ENCODE peak calls at places on chromosomes 1 and 21, in eight cellular contexts. One of them, this sample, is unnamed. For H3K4me1 and H3K27me3, the result is how much of the 10 kb centered on the place peaks cover.

GRCh38 chr1:24276791-24277190 is 42.4 kb upstream of the GRHL3 start:
- DNase-seq in uterus: no peak
- DNase-seq in body of pancreas: no peak
- DNase-seq in suprapubic skin: no peak
- DNase-seq in PC-9: no peak
- DNase-seq in astrocyte: no peak
- DNase-seq in lung: no peak
- DNase-seq in aorta: no peak
- DNase-seq in this sample: no peak

GRCh38 chr21:24583473-24583872 is 1023.8 kb downstream of the MRPL39 start:
- DNase-seq in uterus: no peak
- DNase-seq in body of pancreas: no peak
- DNase-seq in suprapubic skin: no peak
- DNase-seq in PC-9: no peak
- DNase-seq in astrocyte: no peak
- DNase-seq in lung: no peak
- DNase-seq in aorta: no peak
- DNase-seq in this sample: no peak

GRCh38 chr1:58905628-58906256 is 121.9 kb upstream of the JUN start:
- DNase-seq in uterus: peak
- DNase-seq in body of pancreas: no peak
- DNase-seq in suprapubic skin: no peak
- DNase-seq in PC-9: no peak
- DNase-seq in astrocyte: no peak
- DNase-seq in lung: no peak
- DNase-seq in aorta: no peak
- DNase-seq in this sample: no peak

GRCh38 chr1:241391926-241392710 is 35.1 kb upstream of the RGS7 start:
- DNase-seq in uterus: no peak
- DNase-seq in body of pancreas: no peak
- DNase-seq in suprapubic skin: no peak
- DNase-seq in PC-9: no peak
- DNase-seq in astrocyte: no peak
- DNase-seq in lung: no peak
- DNase-seq in aorta: no peak
- DNase-seq in this sample: no peak

GRCh38 chr1:51139474-51139873 is 37.4 kb downstream of the C1orf185 start:
- DNase-seq in uterus: no peak
- DNase-seq in body of pancreas: no peak
- DNase-seq in suprapubic skin: no peak
- DNase-seq in PC-9: no peak
- DNase-seq in astrocyte: no peak
- DNase-seq in lung: no peak
- DNase-seq in aorta: no peak
- DNase-seq in this sample: no peak

GRCh38 chr1:160779662-160780397 is 16.1 kb upstream of the LY9 start:
- DNase-seq in uterus: no peak
- DNase-seq in body of pancreas: peak
- DNase-seq in suprapubic skin: no peak
- DNase-seq in PC-9: no peak
- DNase-seq in astrocyte: no peak
- DNase-seq in lung: no peak
- DNase-seq in aorta: no peak
- DNase-seq in this sample: no peak

GRCh38 chr1:94608852-94609570 is 67.5 kb upstream of the F3 start:
- DNase-seq in uterus: no peak
- DNase-seq in body of pancreas: no peak
- DNase-seq in suprapubic skin: no peak
- DNase-seq in PC-9: no peak
- DNase-seq in astrocyte: peak
- DNase-seq in lung: no peak
- DNase-seq in aorta: no peak
- DNase-seq in this sample: no peak

GRCh38 chr1:240385985-240386978 is 225.7 kb downstream of the GREM2 start:
- DNase-seq in uterus: no peak
- DNase-seq in body of pancreas: no peak
- DNase-seq in suprapubic skin: no peak
- DNase-seq in PC-9: no peak
- DNase-seq in astrocyte: peak
- DNase-seq in lung: no peak
- DNase-seq in aorta: no peak
- DNase-seq in this sample: no peak

GRCh38 chr1:184287001-184287400 is 99.8 kb upstream of the C1orf21 start:
- DNase-seq in uterus: no peak
- DNase-seq in body of pancreas: no peak
- DNase-seq in suprapubic skin: no peak
- DNase-seq in PC-9: no peak
- DNase-seq in astrocyte: peak
- DNase-seq in lung: no peak
- DNase-seq in aorta: no peak
- DNase-seq in this sample: no peak

GRCh38 chr1:156838972-156839371 is 19.9 kb downstream of the INSRR start:
- DNase-seq in uterus: no peak
- DNase-seq in body of pancreas: peak
- DNase-seq in suprapubic skin: no peak
- DNase-seq in PC-9: peak
- DNase-seq in astrocyte: no peak
- DNase-seq in lung: no peak
- DNase-seq in aorta: no peak
- DNase-seq in this sample: no peak

GRCh38 chr1:154998201-154998780 is 4.3 kb upstream of the ZBTB7B start:
- DNase-seq in uterus: no peak
- DNase-seq in body of pancreas: no peak
- DNase-seq in suprapubic skin: peak
- DNase-seq in PC-9: no peak
- DNase-seq in astrocyte: no peak
- DNase-seq in lung: no peak
- DNase-seq in aorta: no peak
- DNase-seq in this sample: no peak

GRCh38 chr1:94541175-94542087 is at the start of gene F3:
- DNase-seq in uterus: peak
- DNase-seq in body of pancreas: peak
- DNase-seq in suprapubic skin: peak
- DNase-seq in PC-9: peak
- DNase-seq in astrocyte: peak
- DNase-seq in lung: peak
- DNase-seq in aorta: peak
- DNase-seq in this sample: peak

DNA sequence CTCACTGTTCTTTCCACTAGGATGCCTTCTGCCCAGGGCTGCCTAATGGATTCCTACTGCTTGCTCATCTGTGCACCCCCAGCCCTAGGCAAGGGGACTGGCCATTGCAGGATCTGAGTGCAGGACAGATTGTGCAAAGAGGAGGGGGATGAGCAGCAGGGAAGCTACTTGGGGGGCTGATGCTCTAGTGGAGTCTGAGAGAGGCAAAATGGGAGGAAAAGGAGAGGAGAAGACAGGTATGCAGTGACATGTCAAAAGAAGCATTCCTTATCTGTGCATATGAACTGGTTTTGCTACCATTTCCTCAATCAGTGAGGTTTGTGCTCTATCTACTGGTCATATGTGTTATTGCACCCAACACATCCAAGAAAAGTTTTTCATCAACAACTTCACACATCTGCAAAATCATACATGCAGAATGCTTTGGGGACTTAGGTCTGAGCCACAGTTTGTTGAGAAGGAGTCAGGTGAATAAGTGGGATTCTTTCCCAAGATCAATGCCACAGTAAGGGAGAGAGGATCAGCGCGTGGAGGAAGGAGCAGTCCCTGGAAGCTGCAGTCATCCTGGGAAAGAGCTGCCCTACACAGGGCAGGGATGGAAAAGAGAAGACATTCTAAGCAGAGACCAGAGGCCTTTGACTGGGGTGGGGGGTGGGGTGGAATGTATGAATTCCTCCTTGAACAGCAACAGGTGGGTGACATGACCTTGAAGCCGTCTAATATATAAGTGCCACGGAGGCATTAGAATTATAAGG is 14.4 kb downstream of the SLC5A9 start:
- DNase-seq in uterus: no peak
- DNase-seq in body of pancreas: no peak
- DNase-seq in suprapubic skin: peak
- DNase-seq in PC-9: no peak
- DNase-seq in astrocyte: peak
- DNase-seq in lung: no peak
- DNase-seq in aorta: no peak
- DNase-seq in this sample: no peak
- H3K4me1 ChIP-seq in uterus: under half
- H3K4me1 ChIP-seq in body of pancreas: under half
- H3K4me1 ChIP-seq in suprapubic skin: under half
- H3K4me1 ChIP-seq in PC-9: under half
- H3K4me1 ChIP-seq in astrocyte: under half
- H3K4me1 ChIP-seq in lung: under half
- H3K4me1 ChIP-seq in aorta: under half
- H3K4me1 ChIP-seq in this sample: under half

DNA sequence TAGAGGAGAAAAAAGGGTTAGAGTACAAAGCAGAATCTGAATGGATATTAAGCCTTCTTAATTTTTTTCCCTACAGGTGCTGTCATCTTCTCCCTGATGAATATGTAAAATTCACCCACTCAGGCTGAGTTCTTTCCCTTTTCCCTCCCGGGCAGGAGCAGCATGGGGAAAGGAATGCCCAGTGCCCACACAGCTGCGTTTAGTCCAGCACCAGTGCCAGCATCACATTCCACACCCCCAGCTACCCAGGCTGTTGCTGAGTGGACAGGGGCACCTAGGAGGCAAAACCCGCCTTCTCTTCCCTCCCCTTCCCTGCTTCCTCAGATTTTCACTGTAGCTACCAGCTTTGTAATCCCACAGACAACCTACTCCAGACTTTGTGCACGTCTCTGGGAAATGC is 3.4 kb upstream of the CADM3 start:
- DNase-seq in uterus: no peak
- DNase-seq in body of pancreas: no peak
- DNase-seq in suprapubic skin: no peak
- DNase-seq in PC-9: no peak
- DNase-seq in astrocyte: no peak
- DNase-seq in lung: no peak
- DNase-seq in aorta: no peak
- DNase-seq in this sample: no peak
- H3K27me3 ChIP-seq in uterus: under half
- H3K27me3 ChIP-seq in body of pancreas: under half
- H3K27me3 ChIP-seq in suprapubic skin: under half
- H3K27me3 ChIP-seq in PC-9: under half
- H3K27me3 ChIP-seq in astrocyte: under half
- H3K27me3 ChIP-seq in lung: under half
- H3K27me3 ChIP-seq in aorta: under half
- H3K27me3 ChIP-seq in this sample: half or more

GRCh38 chr1:42325014-42325402 is 10.0 kb downstream of the FOXJ3 start:
- DNase-seq in uterus: no peak
- DNase-seq in body of pancreas: no peak
- DNase-seq in suprapubic skin: no peak
- DNase-seq in PC-9: no peak
- DNase-seq in astrocyte: no peak
- DNase-seq in lung: no peak
- DNase-seq in aorta: no peak
- DNase-seq in this sample: no peak
- H3K4me1 ChIP-seq in uterus: under half
- H3K4me1 ChIP-seq in body of pancreas: half or more
- H3K4me1 ChIP-seq in suprapubic skin: under half
- H3K4me1 ChIP-seq in PC-9: under half
- H3K4me1 ChIP-seq in astrocyte: under half
- H3K4me1 ChIP-seq in lung: under half
- H3K4me1 ChIP-seq in aorta: under half
- H3K4me1 ChIP-seq in this sample: under half

GRCh38 chr1:103960710-103961109 is 211.0 kb downstream of the AMY1C start:
- DNase-seq in uterus: no peak
- DNase-seq in body of pancreas: no peak
- DNase-seq in suprapubic skin: no peak
- DNase-seq in PC-9: no peak
- DNase-seq in astrocyte: no peak
- DNase-seq in lung: no peak
- DNase-seq in aorta: no peak
- DNase-seq in this sample: no peak

GRCh38 chr1:103959565-103959964 is 209.9 kb downstream of the AMY1C start:
- DNase-seq in uterus: no peak
- DNase-seq in body of pancreas: no peak
- DNase-seq in suprapubic skin: no peak
- DNase-seq in PC-9: no peak
- DNase-seq in astrocyte: no peak
- DNase-seq in lung: no peak
- DNase-seq in aorta: peak
- DNase-seq in this sample: no peak

GRCh38 chr1:103958699-103959098 is 209.0 kb downstream of the AMY1C start:
- DNase-seq in uterus: no peak
- DNase-seq in body of pancreas: no peak
- DNase-seq in suprapubic skin: no peak
- DNase-seq in PC-9: no peak
- DNase-seq in astrocyte: no peak
- DNase-seq in lung: no peak
- DNase-seq in aorta: no peak
- DNase-seq in this sample: no peak

DNA sequence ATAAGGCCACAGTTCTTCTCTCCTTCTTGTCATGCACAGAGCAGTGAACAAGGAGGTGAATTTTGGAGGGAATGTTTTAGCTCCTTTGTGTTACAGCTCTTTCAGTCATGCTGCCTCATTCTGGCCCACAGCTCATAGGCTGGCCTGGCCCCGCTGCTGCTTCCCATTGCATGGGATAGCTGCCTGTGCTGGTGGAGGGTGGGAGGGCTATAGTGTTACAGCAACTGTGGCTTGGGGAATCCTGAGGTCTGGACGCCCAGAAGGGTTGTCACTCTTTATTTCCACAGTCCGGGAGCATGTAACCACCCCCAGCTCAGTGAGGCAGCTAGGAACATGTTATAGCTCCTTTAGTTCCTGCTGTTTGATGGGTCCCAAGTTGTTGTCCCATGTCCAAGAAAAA is 210.3 kb downstream of the AMY1C start:
- DNase-seq in uterus: no peak
- DNase-seq in body of pancreas: no peak
- DNase-seq in suprapubic skin: no peak
- DNase-seq in PC-9: no peak
- DNase-seq in astrocyte: no peak
- DNase-seq in lung: no peak
- DNase-seq in aorta: no peak
- DNase-seq in this sample: no peak
- H3K27me3 ChIP-seq in uterus: under half
- H3K27me3 ChIP-seq in body of pancreas: under half
- H3K27me3 ChIP-seq in suprapubic skin: under half
- H3K27me3 ChIP-seq in PC-9: under half
- H3K27me3 ChIP-seq in astrocyte: under half
- H3K27me3 ChIP-seq in lung: under half
- H3K27me3 ChIP-seq in aorta: under half
- H3K27me3 ChIP-seq in this sample: under half

DNA sequence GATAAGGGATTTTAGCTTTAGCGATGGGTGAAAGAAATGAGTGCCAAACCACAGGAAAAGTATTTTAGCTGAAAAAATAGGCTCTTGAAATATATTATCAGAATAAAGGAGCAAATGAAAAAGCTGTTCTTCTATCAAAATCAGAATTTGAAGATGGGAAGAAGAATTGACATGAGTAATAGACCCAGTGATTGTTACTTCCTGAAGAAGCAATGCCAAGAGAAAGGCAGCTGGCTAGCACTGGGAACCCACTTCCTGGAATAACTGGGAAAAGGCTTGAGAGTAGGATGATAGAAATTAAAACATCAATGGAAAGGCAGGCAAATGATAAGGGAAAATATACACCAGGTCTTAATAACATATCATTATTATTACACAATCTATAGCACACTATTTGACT is 29.9 kb upstream of the LYPLAL1 start:
- DNase-seq in uterus: no peak
- DNase-seq in body of pancreas: no peak
- DNase-seq in suprapubic skin: no peak
- DNase-seq in PC-9: no peak
- DNase-seq in astrocyte: peak
- DNase-seq in lung: no peak
- DNase-seq in aorta: no peak
- DNase-seq in this sample: no peak
- H3K4me1 ChIP-seq in uterus: under half
- H3K4me1 ChIP-seq in body of pancreas: under half
- H3K4me1 ChIP-seq in suprapubic skin: under half
- H3K4me1 ChIP-seq in PC-9: under half
- H3K4me1 ChIP-seq in astrocyte: under half
- H3K4me1 ChIP-seq in lung: under half
- H3K4me1 ChIP-seq in aorta: under half
- H3K4me1 ChIP-seq in this sample: under half

This sample was measured in RWPE2.